ENCODE peak calls at places on chromosome 14, in ten cellular contexts. One of them, this sample, is unnamed.

GRCh38 chr14:63956326-63956725 is 103.5 kb downstream of the SYNE2 start:
- DNase-seq in hepatocyte: no peak
- DNase-seq in Peyer's patch: no peak
- DNase-seq in sigmoid colon: no peak
- DNase-seq in GM23338: no peak
- DNase-seq in tibial artery: no peak
- DNase-seq in A673: no peak
- DNase-seq in A549: no peak
- DNase-seq in stomach: no peak
- DNase-seq in AG04450: no peak
- DNase-seq in this sample: no peak

GRCh38 chr14:34980337-34980900 is 2.4 kb upstream of the SRP54 start:
- DNase-seq in sigmoid colon: no peak
- DNase-seq in A549: no peak
- DNase-seq in Peyer's patch: no peak
- DNase-seq in tibial artery: no peak
- DNase-seq in stomach: no peak
- DNase-seq in A673: no peak
- DNase-seq in hepatocyte: no peak
- DNase-seq in AG04450: no peak
- DNase-seq in GM23338: no peak
- DNase-seq in this sample: no peak

GRCh38 chr14:64646103-64646502 is 58.1 kb upstream of the PLEKHG3 start:
- DNase-seq in GM23338: peak
- DNase-seq in Peyer's patch: no peak
- DNase-seq in A673: peak
- DNase-seq in hepatocyte: peak
- DNase-seq in stomach: no peak
- DNase-seq in sigmoid colon: peak
- DNase-seq in tibial artery: no peak
- DNase-seq in A549: no peak
- DNase-seq in AG04450: peak
- DNase-seq in this sample: no peak

GRCh38 chr14:55832122-55832911 is 252.3 kb downstream of the KTN1 start:
- DNase-seq in hepatocyte: peak
- DNase-seq in AG04450: peak
- DNase-seq in GM23338: no peak
- DNase-seq in A549: peak
- DNase-seq in A673: no peak
- DNase-seq in Peyer's patch: no peak
- DNase-seq in sigmoid colon: no peak
- DNase-seq in tibial artery: no peak
- DNase-seq in stomach: peak
- DNase-seq in this sample: peak

GRCh38 chr14:80754696-80755095 is 186.8 kb downstream of the CEP128 start:
- DNase-seq in stomach: no peak
- DNase-seq in Peyer's patch: no peak
- DNase-seq in hepatocyte: no peak
- DNase-seq in AG04450: no peak
- DNase-seq in tibial artery: no peak
- DNase-seq in A673: no peak
- DNase-seq in A549: no peak
- DNase-seq in sigmoid colon: no peak
- DNase-seq in GM23338: no peak
- DNase-seq in this sample: no peak

GRCh38 chr14:103700753-103701490 is 14.3 kb downstream of the XRCC3 start:
- DNase-seq in AG04450: no peak
- DNase-seq in hepatocyte: no peak
- DNase-seq in Peyer's patch: peak
- DNase-seq in sigmoid colon: no peak
- DNase-seq in tibial artery: no peak
- DNase-seq in stomach: no peak
- DNase-seq in A673: no peak
- DNase-seq in A549: no peak
- DNase-seq in GM23338: no peak
- DNase-seq in this sample: no peak

GRCh38 chr14:38078393-38078792 is 129.3 kb upstream of the SSTR1 start:
- DNase-seq in Peyer's patch: no peak
- DNase-seq in GM23338: no peak
- DNase-seq in hepatocyte: no peak
- DNase-seq in sigmoid colon: no peak
- DNase-seq in tibial artery: peak
- DNase-seq in A673: no peak
- DNase-seq in AG04450: no peak
- DNase-seq in stomach: peak
- DNase-seq in A549: no peak
- DNase-seq in this sample: peak

GRCh38 chr14:33307691-33308369 is 369.2 kb downstream of the NPAS3 start:
- DNase-seq in hepatocyte: no peak
- DNase-seq in tibial artery: peak
- DNase-seq in GM23338: peak
- DNase-seq in A549: no peak
- DNase-seq in stomach: no peak
- DNase-seq in Peyer's patch: no peak
- DNase-seq in AG04450: no peak
- DNase-seq in A673: peak
- DNase-seq in sigmoid colon: peak
- DNase-seq in this sample: peak

GRCh38 chr14:102183922-102184677 is 44.4 kb downstream of the WDR20 start:
- DNase-seq in AG04450: no peak
- DNase-seq in A549: no peak
- DNase-seq in stomach: no peak
- DNase-seq in hepatocyte: no peak
- DNase-seq in GM23338: no peak
- DNase-seq in sigmoid colon: peak
- DNase-seq in tibial artery: no peak
- DNase-seq in A673: no peak
- DNase-seq in Peyer's patch: no peak
- DNase-seq in this sample: no peak

GRCh38 chr14:64467131-64467530 is 1.8 kb downstream of the AKAP5 start:
- DNase-seq in GM23338: no peak
- DNase-seq in tibial artery: no peak
- DNase-seq in A549: no peak
- DNase-seq in A673: no peak
- DNase-seq in Peyer's patch: no peak
- DNase-seq in stomach: no peak
- DNase-seq in AG04450: no peak
- DNase-seq in sigmoid colon: no peak
- DNase-seq in hepatocyte: no peak
- DNase-seq in this sample: no peak

GRCh38 chr14:86865934-86866333 is 1127.0 kb downstream of the GALC start:
- DNase-seq in A549: no peak
- DNase-seq in tibial artery: no peak
- DNase-seq in sigmoid colon: no peak
- DNase-seq in AG04450: no peak
- DNase-seq in hepatocyte: no peak
- DNase-seq in stomach: no peak
- DNase-seq in A673: peak
- DNase-seq in Peyer's patch: no peak
- DNase-seq in GM23338: peak
- DNase-seq in this sample: no peak

GRCh38 chr14:106665814-106666213 is 1139.4 kb downstream of the TMEM121 start:
- DNase-seq in hepatocyte: no peak
- DNase-seq in tibial artery: no peak
- DNase-seq in AG04450: no peak
- DNase-seq in stomach: no peak
- DNase-seq in A673: no peak
- DNase-seq in A549: no peak
- DNase-seq in sigmoid colon: no peak
- DNase-seq in GM23338: no peak
- DNase-seq in Peyer's patch: no peak
- DNase-seq in this sample: no peak
- TF ChIP-seq CTCF in hepatocyte: no peak
- TF ChIP-seq CTCF in tibial artery: no peak
- TF ChIP-seq CTCF in AG04450: no peak
- TF ChIP-seq CTCF in stomach: no peak
- TF ChIP-seq CTCF in A673: peak
- TF ChIP-seq CTCF in A549: no peak
- TF ChIP-seq CTCF in sigmoid colon: no peak
- TF ChIP-seq CTCF in GM23338: no peak
- TF ChIP-seq CTCF in Peyer's patch: no peak
- TF ChIP-seq CTCF in this sample: no peak

GRCh38 chr14:61330511-61330910 is 9.1 kb downstream of the PRKCH start:
- DNase-seq in AG04450: no peak
- DNase-seq in Peyer's patch: no peak
- DNase-seq in GM23338: no peak
- DNase-seq in A673: no peak
- DNase-seq in stomach: no peak
- DNase-seq in tibial artery: no peak
- DNase-seq in sigmoid colon: no peak
- DNase-seq in hepatocyte: no peak
- DNase-seq in A549: no peak
- DNase-seq in this sample: no peak

GRCh38 chr14:61328629-61329262 is 7.4 kb downstream of the PRKCH start:
- DNase-seq in hepatocyte: no peak
- DNase-seq in A549: no peak
- DNase-seq in AG04450: no peak
- DNase-seq in Peyer's patch: no peak
- DNase-seq in tibial artery: no peak
- DNase-seq in GM23338: no peak
- DNase-seq in stomach: no peak
- DNase-seq in A673: no peak
- DNase-seq in sigmoid colon: no peak
- DNase-seq in this sample: no peak

GRCh38 chr14:61331992-61332657 is 10.7 kb downstream of the PRKCH start:
- DNase-seq in hepatocyte: no peak
- DNase-seq in Peyer's patch: no peak
- DNase-seq in A673: peak
- DNase-seq in tibial artery: no peak
- DNase-seq in AG04450: no peak
- DNase-seq in GM23338: no peak
- DNase-seq in stomach: no peak
- DNase-seq in sigmoid colon: no peak
- DNase-seq in A549: no peak
- DNase-seq in this sample: no peak

GRCh38 chr14:61326847-61327246 is 5.5 kb downstream of the PRKCH start:
- DNase-seq in A549: no peak
- DNase-seq in A673: peak
- DNase-seq in GM23338: peak
- DNase-seq in stomach: peak
- DNase-seq in Peyer's patch: no peak
- DNase-seq in AG04450: no peak
- DNase-seq in sigmoid colon: peak
- DNase-seq in tibial artery: peak
- DNase-seq in hepatocyte: peak
- DNase-seq in this sample: no peak

GRCh38 chr14:61329478-61330051 is 8.2 kb downstream of the PRKCH start:
- DNase-seq in AG04450: no peak
- DNase-seq in A673: no peak
- DNase-seq in GM23338: no peak
- DNase-seq in A549: no peak
- DNase-seq in Peyer's patch: no peak
- DNase-seq in stomach: no peak
- DNase-seq in tibial artery: no peak
- DNase-seq in hepatocyte: no peak
- DNase-seq in sigmoid colon: no peak
- DNase-seq in this sample: no peak
- H3K4me3 ChIP-seq in AG04450: no peak
- H3K4me3 ChIP-seq in A673: no peak
- H3K4me3 ChIP-seq in GM23338: no peak
- H3K4me3 ChIP-seq in A549: no peak
- H3K4me3 ChIP-seq in Peyer's patch: no peak
- H3K4me3 ChIP-seq in stomach: no peak
- H3K4me3 ChIP-seq in tibial artery: no peak
- H3K4me3 ChIP-seq in hepatocyte: no peak
- H3K4me3 ChIP-seq in sigmoid colon: no peak
- H3K4me3 ChIP-seq in this sample: no peak

DNA sequence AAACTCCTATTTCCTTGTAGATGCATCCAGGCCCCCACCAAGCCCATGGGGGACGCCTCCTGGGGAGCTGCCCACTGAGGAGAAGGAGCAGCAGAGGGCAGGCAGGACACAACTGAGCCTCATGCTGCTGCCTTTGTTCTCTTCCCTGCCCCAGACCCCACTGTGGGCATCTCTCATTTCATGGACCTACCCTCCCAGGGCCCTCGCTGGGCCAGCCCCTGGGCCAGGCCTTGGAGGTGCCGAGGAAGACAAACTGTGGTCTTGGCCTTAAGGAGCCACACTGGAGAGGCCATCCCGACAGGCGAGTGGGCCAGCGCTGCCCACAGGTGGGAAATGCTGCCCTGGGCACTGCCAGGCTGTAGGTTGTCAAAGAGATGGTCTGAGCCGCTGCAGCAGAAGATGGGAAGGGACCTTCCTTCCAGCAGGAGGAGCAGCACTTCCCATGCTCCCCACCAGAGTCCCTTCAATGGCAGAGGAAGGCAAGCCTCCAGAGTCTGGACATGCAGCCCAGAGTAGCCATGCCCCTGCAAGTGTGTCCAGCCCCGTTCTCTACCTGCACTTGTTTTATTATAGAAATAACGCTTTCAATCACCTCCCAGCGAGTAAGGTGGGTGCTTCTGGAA is 147.4 kb downstream of the BCL11B start:
- DNase-seq in A549: no peak
- DNase-seq in tibial artery: no peak
- DNase-seq in A673: no peak
- DNase-seq in stomach: peak
- DNase-seq in Peyer's patch: no peak
- DNase-seq in GM23338: no peak
- DNase-seq in AG04450: no peak
- DNase-seq in sigmoid colon: peak
- DNase-seq in hepatocyte: no peak
- DNase-seq in this sample: no peak
- TF ChIP-seq CTCF in A549: no peak
- TF ChIP-seq CTCF in tibial artery: no peak
- TF ChIP-seq CTCF in A673: no peak
- TF ChIP-seq CTCF in stomach: no peak
- TF ChIP-seq CTCF in Peyer's patch: no peak
- TF ChIP-seq CTCF in GM23338: no peak
- TF ChIP-seq CTCF in AG04450: no peak
- TF ChIP-seq CTCF in sigmoid colon: no peak
- TF ChIP-seq CTCF in hepatocyte: no peak
- TF ChIP-seq CTCF in this sample: no peak

DNA sequence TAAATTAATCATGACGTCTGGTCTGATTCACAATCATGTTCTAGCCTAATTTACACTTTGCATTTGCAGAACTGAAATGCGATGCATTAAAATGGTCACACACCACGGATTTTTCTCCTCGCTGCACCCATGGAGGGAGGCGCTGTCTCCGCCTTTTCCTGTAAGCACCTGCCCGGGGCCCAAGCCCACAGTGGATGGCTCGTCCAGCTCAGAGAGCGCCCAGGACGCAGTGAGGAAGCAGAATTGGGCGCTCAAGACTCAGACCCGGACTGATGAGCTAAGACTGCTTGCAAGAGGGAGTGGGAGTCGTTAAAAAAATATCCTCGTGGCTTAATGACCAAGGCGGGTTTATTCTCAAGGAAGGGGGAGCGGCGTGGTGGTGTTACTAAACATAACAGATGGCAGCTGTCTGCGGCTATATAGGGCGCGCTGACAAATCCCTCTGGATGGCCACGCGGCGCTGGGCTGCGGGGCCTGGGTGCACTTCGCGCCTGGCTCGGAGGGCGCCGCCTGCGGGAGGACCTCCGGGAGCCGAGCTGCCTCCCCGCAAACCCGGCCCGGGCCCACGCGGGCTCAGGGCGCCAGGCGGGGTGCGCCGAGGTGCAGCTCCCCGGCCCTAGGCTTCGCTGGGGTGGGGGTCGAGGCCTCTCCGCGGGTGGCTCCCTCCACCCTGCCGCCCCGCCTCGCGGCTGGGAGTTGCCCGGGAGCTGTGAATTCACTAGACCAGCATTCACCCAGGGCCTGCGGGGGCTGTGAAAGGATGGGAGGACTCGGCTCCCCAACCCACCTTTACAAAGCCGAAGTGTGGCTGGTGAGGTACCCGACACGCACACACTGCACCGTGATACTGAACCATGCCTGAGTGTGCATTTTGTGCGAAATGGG is 78.7 kb downstream of the PPM1A start:
- DNase-seq in AG04450: no peak
- DNase-seq in hepatocyte: peak
- DNase-seq in A549: no peak
- DNase-seq in GM23338: peak
- DNase-seq in A673: peak
- DNase-seq in Peyer's patch: peak
- DNase-seq in stomach: peak
- DNase-seq in tibial artery: no peak
- DNase-seq in sigmoid colon: no peak
- DNase-seq in this sample: no peak
- H3K4me3 ChIP-seq in AG04450: peak
- H3K4me3 ChIP-seq in hepatocyte: peak
- H3K4me3 ChIP-seq in A549: peak
- H3K4me3 ChIP-seq in GM23338: peak
- H3K4me3 ChIP-seq in A673: peak
- H3K4me3 ChIP-seq in Peyer's patch: peak
- H3K4me3 ChIP-seq in stomach: peak
- H3K4me3 ChIP-seq in tibial artery: no peak
- H3K4me3 ChIP-seq in sigmoid colon: peak
- H3K4me3 ChIP-seq in this sample: peak

This sample was measured in epithelial cell of proximal tubule.